ENCODE peak calls at places on chromosomes 7 and 10, in seven cellular contexts. One of them, this sample, is unnamed.

GRCh38 chr10:71726673-71727428 is 7.3 kb upstream of the C10orf105 start:
- DNase-seq in RWPE1: no peak
- DNase-seq in MCF 10A: no peak
- DNase-seq in tibial artery: no peak
- DNase-seq in choroid plexus epithelial cell: no peak
- DNase-seq in cardiac muscle cell: no peak
- DNase-seq in H9: no peak
- DNase-seq in this sample: no peak

GRCh38 chr7:30209951-30210350 is 74.4 kb upstream of the ZNRF2 start:
- DNase-seq in cardiac muscle cell: no peak
- DNase-seq in MCF 10A: no peak
- DNase-seq in H9: no peak
- DNase-seq in choroid plexus epithelial cell: no peak
- DNase-seq in tibial artery: no peak
- DNase-seq in RWPE1: no peak
- DNase-seq in this sample: no peak

GRCh38 chr10:30985552-30985951 is 46.1 kb downstream of the ZNF438 start:
- DNase-seq in MCF 10A: peak; percentile 63
- DNase-seq in tibial artery: no peak
- DNase-seq in cardiac muscle cell: no peak
- DNase-seq in choroid plexus epithelial cell: peak; percentile 53
- DNase-seq in RWPE1: peak; percentile 36
- DNase-seq in H9: no peak
- DNase-seq in this sample: no peak

GRCh38 chr10:91032614-91033248 is 111.8 kb upstream of the ANKRD1 start:
- DNase-seq in choroid plexus epithelial cell: peak; percentile 89
- DNase-seq in MCF 10A: peak; percentile 81
- DNase-seq in RWPE1: no peak
- DNase-seq in cardiac muscle cell: no peak
- DNase-seq in tibial artery: peak; percentile 77
- DNase-seq in H9: no peak
- DNase-seq in this sample: no peak

GRCh38 chr10:121988361-121989324 is at the start of gene TACC2:
- DNase-seq in choroid plexus epithelial cell: no peak
- DNase-seq in tibial artery: no peak
- DNase-seq in cardiac muscle cell: no peak
- DNase-seq in RWPE1: no peak
- DNase-seq in MCF 10A: no peak
- DNase-seq in H9: no peak
- DNase-seq in this sample: no peak

GRCh38 chr7:76282344-76283253 is 19.9 kb upstream of the HSPB1 start:
- DNase-seq in MCF 10A: no peak
- DNase-seq in RWPE1: no peak
- DNase-seq in choroid plexus epithelial cell: no peak
- DNase-seq in tibial artery: no peak
- DNase-seq in H9: peak; percentile 73
- DNase-seq in cardiac muscle cell: peak; percentile 61
- DNase-seq in this sample: peak; percentile 91

GRCh38 chr10:102400061-102400460 is 4.6 kb downstream of the NFKB2 start:
- DNase-seq in MCF 10A: no peak
- DNase-seq in cardiac muscle cell: no peak
- DNase-seq in tibial artery: no peak
- DNase-seq in H9: no peak
- DNase-seq in RWPE1: no peak
- DNase-seq in choroid plexus epithelial cell: no peak
- DNase-seq in this sample: no peak

GRCh38 chr7:143286522-143286890 is 1.6 kb upstream of the CASP2 start:
- DNase-seq in H9: no peak
- DNase-seq in choroid plexus epithelial cell: no peak
- DNase-seq in MCF 10A: no peak
- DNase-seq in RWPE1: no peak
- DNase-seq in tibial artery: no peak
- DNase-seq in cardiac muscle cell: no peak
- DNase-seq in this sample: no peak

GRCh38 chr7:97203957-97204356 is 86.5 kb downstream of the SDHAF3 start:
- DNase-seq in tibial artery: no peak
- DNase-seq in MCF 10A: no peak
- DNase-seq in cardiac muscle cell: no peak
- DNase-seq in choroid plexus epithelial cell: no peak
- DNase-seq in RWPE1: no peak
- DNase-seq in H9: no peak
- DNase-seq in this sample: no peak

GRCh38 chr10:61302124-61302523 is 151.1 kb downstream of the TMEM26 start:
- DNase-seq in cardiac muscle cell: no peak
- DNase-seq in MCF 10A: no peak
- DNase-seq in choroid plexus epithelial cell: no peak
- DNase-seq in tibial artery: no peak
- DNase-seq in RWPE1: no peak
- DNase-seq in H9: no peak
- DNase-seq in this sample: no peak

GRCh38 chr10:43574035-43574892 is at the start of gene ZNF239:
- DNase-seq in H9: peak; percentile 88
- DNase-seq in cardiac muscle cell: peak; percentile 84
- DNase-seq in choroid plexus epithelial cell: peak; percentile 91
- DNase-seq in MCF 10A: peak; percentile 76
- DNase-seq in tibial artery: peak; percentile 91
- DNase-seq in RWPE1: peak; percentile 68
- DNase-seq in this sample: peak; percentile 93

GRCh38 chr7:153301908-153302307 is 542.4 kb downstream of the ACTR3B start:
- DNase-seq in cardiac muscle cell: no peak
- DNase-seq in choroid plexus epithelial cell: no peak
- DNase-seq in RWPE1: no peak
- DNase-seq in MCF 10A: no peak
- DNase-seq in tibial artery: no peak
- DNase-seq in H9: no peak
- DNase-seq in this sample: no peak

GRCh38 chr10:87064651-87065050 is 30.0 kb downstream of the GLUD1 start:
- DNase-seq in RWPE1: no peak
- DNase-seq in MCF 10A: no peak
- DNase-seq in choroid plexus epithelial cell: no peak
- DNase-seq in cardiac muscle cell: no peak
- DNase-seq in H9: no peak
- DNase-seq in tibial artery: no peak
- DNase-seq in this sample: no peak

GRCh38 chr10:69464801-69465401 is 13.6 kb downstream of the TSPAN15 start:
- DNase-seq in MCF 10A: no peak
- DNase-seq in tibial artery: no peak
- DNase-seq in choroid plexus epithelial cell: no peak
- DNase-seq in H9: no peak
- DNase-seq in cardiac muscle cell: no peak
- DNase-seq in RWPE1: no peak
- DNase-seq in this sample: no peak

GRCh38 chr10:105963450-105963849 is 1201.1 kb downstream of the SORCS1 start:
- DNase-seq in H9: no peak
- DNase-seq in MCF 10A: no peak
- DNase-seq in tibial artery: no peak
- DNase-seq in cardiac muscle cell: no peak
- DNase-seq in choroid plexus epithelial cell: no peak
- DNase-seq in RWPE1: no peak
- DNase-seq in this sample: no peak

GRCh38 chr7:99910976-99911375 is 8.4 kb downstream of the TRIM4 start:
- DNase-seq in tibial artery: no peak
- DNase-seq in choroid plexus epithelial cell: no peak
- DNase-seq in H9: no peak
- DNase-seq in MCF 10A: no peak
- DNase-seq in cardiac muscle cell: no peak
- DNase-seq in RWPE1: no peak
- DNase-seq in this sample: no peak

GRCh38 chr10:99276848-99277486 is 41.3 kb upstream of the HPSE2 start:
- DNase-seq in cardiac muscle cell: peak; percentile 35
- DNase-seq in MCF 10A: peak; percentile 34
- DNase-seq in choroid plexus epithelial cell: peak; percentile 35
- DNase-seq in H9: no peak
- DNase-seq in tibial artery: no peak
- DNase-seq in RWPE1: peak; percentile 30
- DNase-seq in this sample: no peak

GRCh38 chr10:51653025-51653424 is 46.4 kb downstream of the CSTF2T start:
- DNase-seq in tibial artery: no peak
- DNase-seq in RWPE1: no peak
- DNase-seq in choroid plexus epithelial cell: peak; percentile 42
- DNase-seq in H9: no peak
- DNase-seq in cardiac muscle cell: no peak
- DNase-seq in MCF 10A: no peak
- DNase-seq in this sample: no peak

GRCh38 chr7:140542226-140542625 is 62.9 kb upstream of the MKRN1 start:
- DNase-seq in RWPE1: no peak
- DNase-seq in tibial artery: peak; percentile 52
- DNase-seq in choroid plexus epithelial cell: peak; percentile 77
- DNase-seq in H9: no peak
- DNase-seq in MCF 10A: peak; percentile 64
- DNase-seq in cardiac muscle cell: no peak
- DNase-seq in this sample: peak; percentile 55

DNA sequence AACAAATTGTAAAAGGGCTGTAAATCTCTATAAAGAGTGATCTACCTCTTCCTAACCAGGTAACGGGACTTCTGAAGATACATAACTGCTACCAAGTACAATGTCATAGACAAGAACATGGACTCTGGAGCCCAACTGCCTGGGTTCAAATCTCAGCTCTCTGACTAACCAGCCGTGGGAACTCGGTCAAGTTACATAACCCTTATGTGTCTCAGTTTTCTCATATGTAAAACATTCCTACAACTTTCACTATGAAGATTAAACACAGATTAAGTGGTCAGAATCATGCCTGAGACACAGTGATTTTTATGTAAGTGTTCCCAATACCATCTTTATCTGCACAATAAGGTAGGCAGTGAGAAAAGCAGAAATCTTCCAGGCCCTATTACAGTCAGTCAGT is 52.6 kb downstream of the ITGB1 start:
- DNase-seq in choroid plexus epithelial cell: peak; percentile 34
- DNase-seq in tibial artery: no peak
- DNase-seq in RWPE1: no peak
- DNase-seq in H9: no peak
- DNase-seq in MCF 10A: no peak
- DNase-seq in cardiac muscle cell: no peak
- DNase-seq in this sample: no peak
- TF ChIP-seq CTCF in choroid plexus epithelial cell: no peak
- TF ChIP-seq CTCF in tibial artery: no peak
- TF ChIP-seq CTCF in RWPE1: no peak
- TF ChIP-seq CTCF in H9: no peak
- TF ChIP-seq CTCF in MCF 10A: no peak
- TF ChIP-seq CTCF in cardiac muscle cell: no peak
- TF ChIP-seq CTCF in this sample: no peak

GRCh38 chr10:59134785-59135184 is 41.7 kb upstream of the PHYHIPL start:
- DNase-seq in cardiac muscle cell: no peak
- DNase-seq in H9: no peak
- DNase-seq in choroid plexus epithelial cell: no peak
- DNase-seq in RWPE1: no peak
- DNase-seq in tibial artery: no peak
- DNase-seq in MCF 10A: no peak
- DNase-seq in this sample: no peak
- TF ChIP-seq CTCF in cardiac muscle cell: no peak
- TF ChIP-seq CTCF in H9: no peak
- TF ChIP-seq CTCF in choroid plexus epithelial cell: no peak
- TF ChIP-seq CTCF in RWPE1: no peak
- TF ChIP-seq CTCF in tibial artery: no peak
- TF ChIP-seq CTCF in MCF 10A: no peak
- TF ChIP-seq CTCF in this sample: no peak

GRCh38 chr10:96319754-96320514 is 15.7 kb downstream of the DNTT start:
- DNase-seq in MCF 10A: no peak
- DNase-seq in cardiac muscle cell: no peak
- DNase-seq in tibial artery: no peak
- DNase-seq in H9: no peak
- DNase-seq in choroid plexus epithelial cell: peak; percentile 4
- DNase-seq in RWPE1: no peak
- DNase-seq in this sample: no peak

GRCh38 chr10:96313348-96313747 is 9.1 kb downstream of the DNTT start:
- DNase-seq in choroid plexus epithelial cell: no peak
- DNase-seq in H9: no peak
- DNase-seq in RWPE1: no peak
- DNase-seq in cardiac muscle cell: no peak
- DNase-seq in tibial artery: no peak
- DNase-seq in MCF 10A: no peak
- DNase-seq in this sample: no peak

GRCh38 chr10:96322275-96322674 is 18.0 kb downstream of the DNTT start:
- DNase-seq in choroid plexus epithelial cell: no peak
- DNase-seq in H9: no peak
- DNase-seq in tibial artery: no peak
- DNase-seq in MCF 10A: no peak
- DNase-seq in RWPE1: no peak
- DNase-seq in cardiac muscle cell: no peak
- DNase-seq in this sample: no peak

GRCh38 chr10:96321822-96322221 is 17.6 kb downstream of the DNTT start:
- DNase-seq in cardiac muscle cell: no peak
- DNase-seq in H9: peak; percentile 66
- DNase-seq in MCF 10A: no peak
- DNase-seq in RWPE1: no peak
- DNase-seq in tibial artery: no peak
- DNase-seq in choroid plexus epithelial cell: no peak
- DNase-seq in this sample: peak; percentile 82

DNA sequence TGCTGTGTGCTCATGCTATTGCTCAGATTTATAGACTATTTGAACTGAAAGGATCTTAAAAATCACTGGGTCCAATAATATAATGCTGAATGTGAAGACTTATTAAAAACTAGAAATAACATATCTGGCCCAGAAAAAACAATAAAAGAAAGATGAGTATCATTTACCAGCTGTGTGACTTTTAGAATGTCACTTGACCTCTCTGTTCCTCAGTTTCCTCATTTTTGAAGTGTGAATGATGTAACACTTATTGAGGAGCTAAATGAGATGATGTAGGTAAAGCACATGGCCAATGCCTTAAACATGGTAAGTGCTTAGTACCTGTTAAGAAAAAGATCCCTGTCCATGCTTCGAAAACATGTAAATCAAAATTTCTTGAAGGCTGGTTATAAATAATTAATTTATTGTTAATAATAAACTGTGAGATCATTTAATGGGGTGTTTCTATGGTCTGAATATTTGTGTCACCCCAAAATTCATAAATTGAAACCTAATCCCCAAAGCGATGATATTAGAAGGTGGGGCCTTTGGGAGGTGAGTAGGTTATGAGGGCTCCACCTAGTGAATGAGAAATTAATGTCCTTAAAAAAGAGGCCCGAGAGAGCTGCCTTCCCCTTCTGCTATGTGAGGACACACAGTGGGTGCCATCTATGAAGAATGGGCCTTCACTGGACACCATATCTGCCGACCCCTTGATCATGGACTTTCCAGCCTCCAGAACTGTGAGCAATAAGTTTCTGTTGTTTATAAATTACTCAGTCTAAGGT is 13.0 kb downstream of the DNTT start:
- DNase-seq in choroid plexus epithelial cell: no peak
- DNase-seq in tibial artery: no peak
- DNase-seq in cardiac muscle cell: no peak
- DNase-seq in H9: no peak
- DNase-seq in RWPE1: no peak
- DNase-seq in MCF 10A: no peak
- DNase-seq in this sample: no peak
- TF ChIP-seq CTCF in choroid plexus epithelial cell: no peak
- TF ChIP-seq CTCF in tibial artery: no peak
- TF ChIP-seq CTCF in cardiac muscle cell: no peak
- TF ChIP-seq CTCF in H9: no peak
- TF ChIP-seq CTCF in RWPE1: no peak
- TF ChIP-seq CTCF in MCF 10A: no peak
- TF ChIP-seq CTCF in this sample: peak; percentile 22

DNA sequence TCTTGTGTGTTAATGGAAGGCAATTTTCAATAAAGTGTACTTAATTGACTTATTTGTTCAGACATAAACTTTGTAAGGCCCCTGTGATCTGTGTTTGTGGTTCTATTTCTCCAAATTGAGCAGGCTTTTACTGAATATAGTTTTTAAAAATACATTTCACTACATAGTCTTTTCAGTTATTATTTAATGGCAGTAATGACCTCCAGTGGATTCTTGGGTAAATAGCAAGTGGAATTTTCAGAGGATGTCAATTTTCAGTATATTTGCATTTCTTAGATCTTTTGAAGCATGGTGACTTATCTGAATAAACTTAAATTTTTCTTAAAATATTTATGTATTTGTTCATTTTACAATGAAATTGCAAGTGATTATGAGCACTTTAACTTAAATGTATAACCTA is 203.1 kb upstream of the PCLO start:
- DNase-seq in MCF 10A: no peak
- DNase-seq in choroid plexus epithelial cell: peak; percentile 40
- DNase-seq in cardiac muscle cell: no peak
- DNase-seq in H9: no peak
- DNase-seq in RWPE1: no peak
- DNase-seq in tibial artery: no peak
- DNase-seq in this sample: no peak
- TF ChIP-seq CTCF in MCF 10A: no peak
- TF ChIP-seq CTCF in choroid plexus epithelial cell: peak; percentile 51
- TF ChIP-seq CTCF in cardiac muscle cell: peak; percentile 30
- TF ChIP-seq CTCF in H9: peak; percentile 36
- TF ChIP-seq CTCF in RWPE1: peak; percentile 15
- TF ChIP-seq CTCF in tibial artery: no peak
- TF ChIP-seq CTCF in this sample: peak; percentile 26

This sample was measured in endodermal cell.